ENCODE peak calls at places on chromosomes 5 and 9, in seven cellular contexts. R, W, K, N, L, Y and I are unnamed samples.

GRCh38 chr9:69744688-69745380 is 15.0 kb downstream of the PTAR1 start:
- DNase-seq in R (no peak), W (no peak), K (no peak), N (no peak), L (no peak), Y (no peak), I (no peak)

GRCh38 chr9:85377751-85378289 is 363.9 kb downstream of the AGTPBP1 start:
- DNase-seq in R (no peak), W (no peak), K (no peak), N (no peak), L (no peak), Y (no peak), I (no peak)

GRCh38 chr5:143494162-143494561 is 90.7 kb upstream of the NR3C1 start:
- DNase-seq in R (peak; percentile 28), W (no peak), K (no peak), N (no peak), L (no peak), Y (no peak), I (no peak)

GRCh38 chr9:33868430-33869000 is 51.6 kb downstream of the UBE2R2 start:
- DNase-seq in R (peak; percentile 92), W (no peak), K (no peak), N (no peak), L (no peak), Y (no peak), I (no peak)

GRCh38 chr9:4298255-4299005 is 1.4 kb downstream of the GLIS3 start:
- DNase-seq in R (peak; percentile 53), W (peak; percentile 34), K (no peak), N (peak; percentile 53), L (no peak), Y (peak; percentile 20), I (peak; percentile 85)

GRCh38 chr9:121434946-121435345 is 64.7 kb downstream of the GGTA1 start:
- DNase-seq in R (no peak), W (no peak), K (no peak), N (no peak), L (no peak), Y (no peak), I (no peak)

GRCh38 chr5:93018461-93018860 is 562.6 kb downstream of the NR2F1-AS1 start:
- DNase-seq in R (no peak), W (no peak), K (no peak), N (no peak), L (no peak), Y (no peak), I (no peak)

GRCh38 chr5:87267574-87268125 is at the start of gene RASA1:
- DNase-seq in R (peak; percentile 92), W (peak; percentile 96), K (no peak), N (peak; percentile 92), L (peak; percentile 86), Y (peak; percentile 84), I (peak; percentile 94)

GRCh38 chr9:86660146-86660545 is 287.2 kb downstream of the GAS1 start:
- DNase-seq in R (no peak), W (no peak), K (no peak), N (peak; percentile 64), L (no peak), Y (no peak), I (no peak)

GRCh38 chr5:77812926-77813589 is 36.9 kb upstream of the TBCA start:
- DNase-seq in R (no peak), W (no peak), K (no peak), N (no peak), L (no peak), Y (no peak), I (no peak)

GRCh38 chr5:97383996-97384395 is 200.9 kb upstream of the RIOK2 start:
- DNase-seq in R (no peak), W (no peak), K (no peak), N (no peak), L (no peak), Y (no peak), I (no peak)

GRCh38 chr5:127210082-127210481 is 80.5 kb upstream of the MEGF10 start:
- DNase-seq in R (no peak), W (no peak), K (no peak), N (no peak), L (no peak), Y (no peak), I (no peak)

GRCh38 chr5:102930244-102930643 is 175.1 kb downstream of the PAM start:
- DNase-seq in R (no peak), W (no peak), K (no peak), N (no peak), L (no peak), Y (no peak), I (no peak)

GRCh38 chr9:135565141-135565628 is 3.6 kb downstream of the PAEP start:
- DNase-seq in R (no peak), W (no peak), K (no peak), N (no peak), L (no peak), Y (no peak), I (no peak)

GRCh38 chr9:91655215-91655614 is 231.6 kb upstream of the NFIL3 start:
- DNase-seq in R (no peak), W (no peak), K (no peak), N (no peak), L (no peak), Y (no peak), I (no peak)

GRCh38 chr5:11174601-11175000 is 413.6 kb upstream of the DAP start:
- DNase-seq in R (no peak), W (no peak), K (no peak), N (no peak), L (no peak), Y (no peak), I (no peak)

GRCh38 chr5:88081877-88082276 is 186.8 kb downstream of the TMEM161B start:
- DNase-seq in R (no peak), W (no peak), K (no peak), N (no peak), L (no peak), Y (no peak), I (no peak)

GRCh38 chr9:6605202-6605601 is 40.3 kb downstream of the GLDC start:
- DNase-seq in R (no peak), W (no peak), K (no peak), N (no peak), L (no peak), Y (peak; percentile 62), I (no peak)

GRCh38 chr5:38404667-38405276 is 146.4 kb downstream of the EGFLAM start:
- DNase-seq in R (no peak), W (no peak), K (no peak), N (no peak), L (no peak), Y (no peak), I (no peak)

GRCh38 chr5:178388381-178389030 is 155.9 kb upstream of the PHYKPL start:
- DNase-seq in R (no peak), W (peak; percentile 35), K (no peak), N (no peak), L (no peak), Y (no peak), I (peak; percentile 72)

GRCh38 chr9:93453047-93453914 is at the start of gene FAM120AOS:
- DNase-seq in R (peak; percentile 94), W (peak; percentile 94), K (peak; percentile 81), N (peak; percentile 97), L (peak; percentile 84), Y (peak; percentile 96), I (peak; percentile 95)

GRCh38 chr9:101162231-101162630 is 133.7 kb downstream of the PLPPR1 start:
- DNase-seq in R (no peak), W (no peak), K (no peak), N (peak; percentile 23), L (no peak), Y (no peak), I (no peak)
- H3K27ac ChIP-seq in R (no peak overlapping the region), W (no peak overlapping the region), K (no peak overlapping the region), N (peak overlapping the region; percentile 83), L (no peak overlapping the region), Y (no peak overlapping the region), I (no peak overlapping the region)

GRCh38 chr5:68264024-68264956 is 48.7 kb downstream of the PIK3R1 start:
- DNase-seq in R (peak; percentile 79), W (peak; percentile 68), K (no peak), N (no peak), L (no peak), Y (no peak), I (no peak)
- H3K27ac ChIP-seq in R (peak overlapping the region; percentile 10), W (peak overlapping the region; percentile 88), K (no peak overlapping the region), N (no peak overlapping the region), L (no peak overlapping the region), Y (peak overlapping the region; percentile 76), I (peak overlapping the region; percentile 91)

GRCh38 chr5:145280806-145281205 is 554.3 kb downstream of the PRELID2 start:
- DNase-seq in R (no peak), W (no peak), K (no peak), N (no peak), L (no peak), Y (no peak), I (no peak)
- H3K27ac ChIP-seq in R (no peak overlapping the region), W (no peak overlapping the region), K (no peak overlapping the region), N (no peak overlapping the region), L (no peak overlapping the region), Y (no peak overlapping the region), I (no peak overlapping the region)

GRCh38 chr5:76326559-76327351 is 76.3 kb upstream of the IQGAP2 start:
- DNase-seq in R (no peak), W (no peak), K (no peak), N (no peak), L (no peak), Y (no peak), I (no peak)
- H3K27ac ChIP-seq in R (no peak overlapping the region), W (no peak overlapping the region), K (peak overlapping the region; percentile 49), N (no peak overlapping the region), L (peak overlapping the region; percentile 13), Y (peak overlapping the region; percentile 30), I (peak overlapping the region; percentile 11)

GRCh38 chr5:76789991-76790571 is 28.7 kb upstream of the F2RL1 start:
- DNase-seq in R (no peak), W (no peak), K (no peak), N (no peak), L (no peak), Y (no peak), I (no peak)

GRCh38 chr5:76785493-76785892 is 33.3 kb upstream of the F2RL1 start:
- DNase-seq in R (peak; percentile 78), W (no peak), K (no peak), N (no peak), L (no peak), Y (no peak), I (no peak)

GRCh38 chr5:76790632-76791290 is 28.1 kb upstream of the F2RL1 start:
- DNase-seq in R (peak; percentile 98), W (peak; percentile 25), K (peak; percentile 6), N (peak; percentile 55), L (no peak), Y (no peak), I (no peak)

GRCh38 chr5:76788362-76788761 is 30.5 kb upstream of the F2RL1 start:
- DNase-seq in R (peak; percentile 64), W (no peak), K (no peak), N (no peak), L (no peak), Y (no peak), I (no peak)

GRCh38 chr5:76787237-76787636 is 31.6 kb upstream of the F2RL1 start:
- DNase-seq in R (peak; percentile 88), W (peak; percentile 69), K (no peak), N (no peak), L (no peak), Y (no peak), I (peak; percentile 89)
- H3K27ac ChIP-seq in R (peak overlapping the region; percentile 76), W (peak overlapping the region; percentile 75), K (no peak overlapping the region), N (no peak overlapping the region), L (no peak overlapping the region), Y (no peak overlapping the region), I (peak overlapping the region; percentile 60)